ENCODE peak calls at places on chromosomes 7 and 10, in five cellular contexts. L is activated CD8-positive, alpha-beta T cell treated with anti-CD3 and anti-CD28 coated beads for 36 hours; Y is nephron progenitor cell; W is thyroid gland; J is mucosa of descending colon. O is an unnamed sample.

GRCh38 chr10:35127289-35127891 is 744 bp downstream of the CREM start:
- DNase-seq in L (peak), Y (peak), W (peak), J (peak), O (peak)

GRCh38 chr10:58266003-58266825 is 1.5 kb downstream of the IPMK start:
- DNase-seq in L (peak), Y (no peak), W (no peak), J (peak), O (peak)

GRCh38 chr10:47231414-47231813 is 68.6 kb upstream of the GDF10 start:
- DNase-seq in L (no peak), Y (no peak), W (no peak), J (no peak), O (no peak)

GRCh38 chr10:72688208-72688651 is 3.7 kb upstream of the MCU start:
- DNase-seq in L (no peak), Y (no peak), W (no peak), J (no peak), O (no peak)

GRCh38 chr7:130278892-130279690 is 12.4 kb downstream of the CPA2 start:
- DNase-seq in L (no peak), Y (no peak), W (no peak), J (peak), O (no peak)

GRCh38 chr10:89891006-89891405 is 189.6 kb downstream of the KIF20B start:
- DNase-seq in L (no peak), Y (no peak), W (no peak), J (no peak), O (no peak)

GRCh38 chr7:90625562-90625961 is 29.4 kb downstream of the CDK14 start:
- DNase-seq in L (no peak), Y (no peak), W (peak), J (peak), O (no peak)

GRCh38 chr10:86801995-86802394 is 45.6 kb downstream of the BMPR1A start:
- DNase-seq in L (no peak), Y (no peak), W (no peak), J (no peak), O (no peak)

GRCh38 chr7:80346704-80347103 is 165.2 kb downstream of the GNAT3 start:
- DNase-seq in L (no peak), Y (no peak), W (no peak), J (no peak), O (no peak)

GRCh38 chr7:44538798-44539668 is 2.1 kb downstream of the NPC1L1 start:
- DNase-seq in L (no peak), Y (no peak), W (no peak), J (no peak), O (peak)

GRCh38 chr10:96772239-96772638 is 51.9 kb upstream of the PIK3AP1 start:
- DNase-seq in L (no peak), Y (no peak), W (no peak), J (no peak), O (no peak)

GRCh38 chr10:58622286-58622685 is 109.6 kb downstream of the BICC1 start:
- DNase-seq in L (no peak), Y (no peak), W (no peak), J (no peak), O (no peak)

GRCh38 chr10:85971494-85971893 is 395.1 kb downstream of the GRID1 start:
- DNase-seq in L (no peak), Y (no peak), W (no peak), J (no peak), O (no peak)

GRCh38 chr10:123759496-123760070 is 93.4 kb downstream of the GPR26 start:
- DNase-seq in L (no peak), Y (no peak), W (no peak), J (no peak), O (no peak)

GRCh38 chr10:63547628-63548356 is 26.6 kb downstream of the REEP3 start:
- DNase-seq in L (no peak), Y (no peak), W (no peak), J (no peak), O (no peak)

GRCh38 chr10:79246606-79247275 is 100.5 kb upstream of the PPIF start:
- DNase-seq in L (no peak), Y (no peak), W (peak), J (no peak), O (no peak)

GRCh38 chr7:112540839-112541577 is 60.2 kb downstream of the LSMEM1 start:
- DNase-seq in L (no peak), Y (no peak), W (no peak), J (no peak), O (no peak)

GRCh38 chr10:100740476-100741341 is 4.7 kb upstream of the PAX2 start:
- DNase-seq in L (no peak), Y (no peak), W (no peak), J (no peak), O (no peak)

GRCh38 chr10:133258818-133259602 is 17.7 kb downstream of the ADAM8 start:
- DNase-seq in L (peak), Y (no peak), W (peak), J (peak), O (no peak)

GRCh38 chr10:62779487-62780248 is 24.9 kb upstream of the ADO start:
- DNase-seq in L (peak), Y (no peak), W (peak), J (peak), O (peak)

GRCh38 chr7:16836481-16836880 is 31.7 kb upstream of the AGR2 start:
- DNase-seq in L (no peak), Y (no peak), W (no peak), J (no peak), O (no peak)

GRCh38 chr10:3820255-3820654 is 35.2 kb upstream of the KLF6 start:
- DNase-seq in L (no peak), Y (no peak), W (no peak), J (no peak), O (no peak)

GRCh38 chr10:57338823-57339558 is 928.7 kb downstream of the IPMK start:
- DNase-seq in L (peak), Y (peak), W (no peak), J (peak), O (peak)

GRCh38 chr7:36116347-36117200 is 36.5 kb upstream of the EEPD1 start:
- DNase-seq in L (no peak), Y (no peak), W (no peak), J (no peak), O (no peak)

GRCh38 chr10:28180654-28181053 is 122.2 kb downstream of the MPP7 start:
- DNase-seq in L (peak), Y (no peak), W (no peak), J (no peak), O (no peak)

GRCh38 chr10:110803830-110804338 is 67.8 kb upstream of the PDCD4 start:
- DNase-seq in L (peak), Y (peak), W (peak), J (peak), O (peak)

GRCh38 chr7:29297194-29297890 is 102.8 kb downstream of the CHN2 start:
- DNase-seq in L (peak), Y (peak), W (no peak), J (no peak), O (no peak)

GRCh38 chr7:142856565-142857245 is 1.8 kb downstream of the EPHB6 start:
- DNase-seq in L (no peak), Y (no peak), W (peak), J (no peak), O (no peak)

DNA sequence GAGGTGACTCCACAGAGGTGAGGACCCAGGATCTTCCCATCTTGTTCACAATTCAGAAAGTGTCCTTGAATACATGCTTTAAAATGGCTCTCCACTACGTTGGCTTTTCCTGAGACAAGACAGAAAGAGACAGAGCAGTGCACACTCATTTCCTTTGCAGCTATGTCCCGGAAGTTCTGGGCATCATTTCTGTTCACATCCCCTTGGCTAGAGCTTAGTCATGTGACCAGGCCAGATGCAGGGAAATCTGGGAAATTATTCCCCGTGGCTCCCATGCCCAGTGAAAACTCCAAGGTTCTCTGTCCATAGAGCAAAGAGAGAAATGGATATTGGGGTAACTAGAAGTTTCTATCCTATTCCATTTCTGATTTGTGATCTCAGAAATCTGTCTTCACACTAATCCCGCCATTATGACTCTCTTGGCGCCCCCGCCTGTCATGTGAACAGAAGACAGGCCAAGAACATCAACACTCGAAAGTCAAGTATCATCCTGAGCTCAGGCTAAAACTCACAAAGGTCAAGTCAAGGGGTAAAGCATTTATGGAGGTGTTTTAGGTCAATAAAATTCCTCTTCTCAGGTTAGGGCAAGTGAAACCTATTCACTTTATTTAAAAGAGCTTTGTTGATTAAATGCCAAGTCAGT is 251.4 kb upstream of the HABP2 start:
- DNase-seq in L (peak), Y (no peak), W (peak), J (no peak), O (no peak)
- TF ChIP-seq CTCF in L (no peak), Y (no peak), W (no peak), J (no peak), O (no peak)

GRCh38 chr7:127251458-127252379 is 1.0 kb downstream of the GRM8 start:
- DNase-seq in L (peak), Y (peak), W (peak), J (peak), O (peak)

GRCh38 chr7:127252736-127253288 is at the start of gene GRM8:
- DNase-seq in L (peak), Y (peak), W (peak), J (peak), O (peak)

GRCh38 chr7:127252380-127252718 is 392 bp downstream of the GRM8 start:
- DNase-seq in L (no peak), Y (peak), W (peak), J (no peak), O (no peak)

GRCh38 chr7:127254163-127254684 is 1.5 kb upstream of the GRM8 start:
- DNase-seq in L (no peak), Y (no peak), W (no peak), J (no peak), O (no peak)

GRCh38 chr7:127253289-127254162 is 785 bp upstream of the GRM8 start:
- DNase-seq in L (peak), Y (peak), W (peak), J (peak), O (peak)
- TF ChIP-seq CTCF in L (peak), Y (peak), W (peak), J (peak), O (peak)

GRCh38 chr7:115679423-115679822 is 351.1 kb downstream of the TFEC start:
- DNase-seq in L (no peak), Y (no peak), W (no peak), J (no peak), O (no peak)

GRCh38 chr7:115679976-115680375 is 350.6 kb downstream of the TFEC start:
- DNase-seq in L (peak), Y (peak), W (peak), J (peak), O (peak)

GRCh38 chr7:115676707-115677106 is 353.9 kb downstream of the TFEC start:
- DNase-seq in L (no peak), Y (no peak), W (no peak), J (no peak), O (no peak)

GRCh38 chr7:115678049-115678982 is 352.2 kb downstream of the TFEC start:
- DNase-seq in L (no peak), Y (no peak), W (no peak), J (peak), O (no peak)

DNA sequence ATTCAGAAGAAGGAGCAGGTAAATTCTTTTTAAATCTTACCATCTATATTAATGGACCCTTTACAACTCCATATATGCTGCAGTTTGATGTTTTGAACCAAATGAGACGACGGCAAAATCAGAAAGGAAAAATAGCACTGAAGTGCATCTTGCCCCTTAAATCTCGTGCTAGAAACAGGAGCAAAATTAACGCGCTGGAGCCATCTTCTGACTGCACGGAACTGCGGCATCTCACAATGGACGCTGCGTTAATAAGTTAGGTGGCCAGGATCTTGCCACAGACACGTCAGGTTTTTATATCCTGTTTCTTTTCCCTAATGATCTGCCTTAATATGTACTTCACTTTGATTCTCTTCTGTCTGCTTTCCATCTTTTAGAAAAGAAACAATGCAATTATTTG is 354.5 kb downstream of the TFEC start:
- DNase-seq in L (no peak), Y (peak), W (no peak), J (peak), O (no peak)
- TF ChIP-seq CTCF in L (no peak), Y (peak), W (no peak), J (no peak), O (no peak)

DNA sequence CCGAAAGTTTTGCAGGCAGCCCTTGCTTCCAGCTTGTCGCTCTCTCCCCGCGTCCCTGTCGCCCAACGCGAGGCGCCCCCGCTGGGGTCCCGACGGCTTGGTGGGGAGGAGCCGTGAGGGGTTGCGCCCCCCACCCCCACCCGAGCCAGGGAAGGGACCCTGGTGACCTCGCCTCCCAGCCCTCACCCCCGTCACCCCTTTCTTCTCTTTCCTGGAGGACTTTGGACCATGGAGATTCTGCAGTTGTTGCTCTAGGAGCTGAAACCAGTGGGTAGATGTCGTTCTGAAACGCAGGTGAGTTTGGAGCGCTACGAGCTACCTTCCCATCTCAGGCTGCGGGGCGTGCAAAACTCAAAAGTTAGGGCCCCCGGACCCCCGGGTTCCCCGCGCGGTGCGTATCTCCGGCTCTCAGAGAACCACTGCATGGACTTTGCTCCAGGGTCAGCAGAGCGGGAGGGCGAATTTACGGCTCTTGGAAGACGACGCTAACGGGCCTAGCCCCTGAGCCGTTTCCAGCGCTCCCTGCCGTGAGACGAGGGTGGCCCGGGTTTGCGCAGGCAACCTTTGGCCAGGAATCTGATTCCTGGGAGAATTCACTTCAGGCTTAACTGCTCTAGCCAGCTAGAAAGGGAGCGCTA is 684 bp upstream of the ATXN7L1 start:
- DNase-seq in L (peak), Y (peak), W (peak), J (peak), O (no peak)
- TF ChIP-seq CTCF in L (peak), Y (no peak), W (no peak), J (no peak), O (no peak)

O was measured in GM10248.